ENCODE peak calls at places on chromosome 14, in four cellular contexts. V is astrocyte, C is choroid plexus epithelial cell, D is fibroblast of lung. K is an unnamed sample.

GRCh38 chr14:37618498-37619041 is 23.1 kb downstream of the TTC6 start:
- DNase-seq in V (no peak), C (no peak), D (no peak), K (no peak)

GRCh38 chr14:79602023-79602422 is 609.3 kb downstream of the DIO2 start:
- DNase-seq in V (no peak), C (no peak), D (peak; percentile 9), K (no peak)

GRCh38 chr14:51251486-51251885 is 11.4 kb downstream of the TMX1 start:
- DNase-seq in V (peak; percentile 3), C (no peak), D (no peak), K (no peak)

GRCh38 chr14:90491221-90491867 is 94.5 kb downstream of the CALM1 start:
- DNase-seq in V (peak; percentile 78), C (peak; percentile 88), D (peak; percentile 20), K (peak; percentile 36)

GRCh38 chr14:49220492-49220891 is 365.7 kb downstream of the RPS29 start:
- DNase-seq in V (peak; percentile 4), C (no peak), D (no peak), K (no peak)

GRCh38 chr14:89701079-89702043 is 253.2 kb downstream of the EFCAB11 start:
- DNase-seq in V (peak; percentile 41), C (peak; percentile 74), D (peak; percentile 79), K (peak; percentile 68)

GRCh38 chr14:79417961-79418360 is 793.3 kb downstream of the DIO2 start:
- DNase-seq in V (peak; percentile 33), C (no peak), D (no peak), K (no peak)

GRCh38 chr14:46344327-46344937 is 307.1 kb downstream of the RPL10L start:
- DNase-seq in V (peak; percentile 2), C (peak; percentile 28), D (peak; percentile 3), K (peak; percentile 6)

GRCh38 chr14:59028476-59029202 is 159.8 kb upstream of the DAAM1 start:
- DNase-seq in V (peak; percentile 94), C (peak; percentile 87), D (peak; percentile 96), K (peak; percentile 98)

GRCh38 chr14:77026166-77026929 is 2.2 kb downstream of the IRF2BPL start:
- DNase-seq in V (peak; percentile 39), C (peak; percentile 68), D (peak; percentile 50), K (no peak)

GRCh38 chr14:77372304-77372841 is 4.5 kb downstream of the TMED8 start:
- DNase-seq in V (peak; percentile 82), C (peak; percentile 47), D (peak; percentile 65), K (peak; percentile 62)

GRCh38 chr14:68938515-68939423 is 40.3 kb downstream of the ACTN1 start:
- DNase-seq in V (no peak), C (peak; percentile 59), D (peak; percentile 65), K (no peak)

GRCh38 chr14:68936980-68937379 is 42.1 kb downstream of the ACTN1 start:
- DNase-seq in V (no peak), C (no peak), D (no peak), K (no peak)

GRCh38 chr14:68936476-68936875 is 42.6 kb downstream of the ACTN1 start:
- DNase-seq in V (no peak), C (no peak), D (no peak), K (no peak)

GRCh38 chr14:68939424-68939892 is 39.6 kb downstream of the ACTN1 start:
- DNase-seq in V (no peak), C (no peak), D (no peak), K (no peak)

DNA sequence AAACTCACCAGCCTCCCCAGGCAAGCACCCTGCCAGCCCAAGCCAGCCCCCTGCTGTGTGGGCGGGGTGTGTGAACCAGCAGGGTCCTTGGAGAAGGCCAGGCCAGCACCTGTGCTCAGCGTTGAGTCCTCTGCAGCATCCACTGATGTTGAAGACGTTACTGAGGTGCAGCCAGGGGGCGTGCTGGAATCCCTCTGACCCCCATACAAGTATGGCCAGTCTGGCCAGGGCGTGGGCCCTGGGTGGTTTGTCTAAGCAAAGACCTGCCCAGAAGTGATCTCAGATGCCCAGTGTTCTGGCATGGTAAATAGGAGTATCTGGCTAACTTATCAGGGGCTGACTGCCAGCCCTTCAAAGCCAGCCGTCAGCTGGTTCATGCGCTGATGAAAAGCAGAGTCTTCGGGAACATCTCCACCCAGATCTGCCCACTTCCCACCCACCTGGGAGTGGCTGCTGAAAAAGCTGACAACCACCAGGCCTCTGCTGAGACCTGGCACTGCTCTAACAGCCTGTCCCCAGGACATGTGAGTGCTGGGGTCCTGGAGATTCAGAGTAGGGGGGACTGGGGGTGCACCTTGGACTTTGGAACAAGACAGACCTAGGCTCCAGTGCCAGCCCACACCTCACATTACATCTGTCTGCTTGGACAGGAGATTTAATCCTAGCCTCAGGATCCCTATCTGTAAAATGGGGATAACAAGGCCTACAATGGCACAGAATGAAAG is 41.1 kb downstream of the ACTN1 start:
- DNase-seq in V (no peak), C (no peak), D (peak; percentile 35), K (no peak)
- TF ChIP-seq CTCF in V (no peak), C (peak; percentile 49), D (peak; percentile 18), K (peak; percentile 64)

DNA sequence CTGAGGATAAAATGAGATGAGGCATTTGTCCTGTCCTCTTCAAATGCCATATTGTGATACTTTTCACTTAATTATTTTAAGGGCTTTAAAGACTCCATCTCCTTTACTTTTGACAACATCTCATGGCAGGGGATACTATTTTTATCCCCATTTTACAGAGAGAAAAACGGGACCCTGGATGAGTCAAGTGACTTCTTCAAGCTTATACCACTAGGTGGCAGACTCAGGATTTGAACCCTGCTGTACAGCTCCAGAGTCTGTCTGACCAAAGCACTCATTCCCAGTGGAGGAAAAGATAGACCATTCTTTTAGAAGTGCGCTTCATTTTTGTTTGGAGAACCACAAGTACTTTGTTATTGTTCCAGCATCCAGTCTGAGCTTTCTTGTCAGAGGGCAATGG is 1.7 kb upstream of the SMOC1 start:
- DNase-seq in V (no peak), C (peak; percentile 86), D (peak; percentile 72), K (no peak)
- TF ChIP-seq CTCF in V (peak; percentile 11), C (peak; percentile 79), D (peak; percentile 55), K (peak; percentile 71)

GRCh38 chr14:102282751-102283465 is 22.1 kb downstream of the MOK start:
- DNase-seq in V (no peak), C (no peak), D (no peak), K (no peak)

GRCh38 chr14:102288139-102288538 is 16.8 kb downstream of the MOK start:
- DNase-seq in V (no peak), C (no peak), D (no peak), K (no peak)

GRCh38 chr14:102280376-102280962 is 24.5 kb downstream of the MOK start:
- DNase-seq in V (peak; percentile 100), C (peak; percentile 98), D (peak; percentile 82), K (peak; percentile 97)

GRCh38 chr14:102279688-102280348 is 25.1 kb downstream of the MOK start:
- DNase-seq in V (peak; percentile 100), C (peak; percentile 99), D (peak; percentile 73), K (peak; percentile 97)

DNA sequence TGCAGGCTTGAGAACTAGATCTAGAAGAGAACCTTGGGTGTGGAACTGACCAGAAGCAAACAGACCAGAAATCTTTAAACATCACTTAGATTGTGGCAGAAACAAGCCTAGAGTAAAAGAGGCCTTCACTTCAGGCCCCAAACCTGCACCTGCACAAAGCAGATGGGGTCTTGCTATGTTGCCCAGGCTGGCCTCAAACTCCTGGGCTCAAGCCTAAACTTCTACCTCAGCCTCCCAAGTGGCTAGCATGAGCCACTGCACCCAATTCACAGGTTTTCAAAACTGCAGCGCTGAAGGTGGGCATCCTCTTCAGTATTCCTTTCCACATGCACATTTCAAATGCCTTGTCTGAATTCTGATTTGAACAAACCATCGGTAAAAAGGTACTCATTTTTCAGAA is 19.9 kb downstream of the MOK start:
- DNase-seq in V (no peak), C (no peak), D (no peak), K (no peak)
- TF ChIP-seq CTCF in V (no peak), C (no peak), D (no peak), K (peak; percentile 36)

GRCh38 chr14:68084256-68084655 is 264.7 kb downstream of the RAD51B start:
- DNase-seq in V (no peak), C (peak; percentile 68), D (peak; percentile 49), K (peak; percentile 15)
- TF ChIP-seq CTCF in V (no peak), C (peak; percentile 55), D (peak; percentile 39), K (peak; percentile 62)

GRCh38 chr14:35826218-35826951 is at the start of gene BRMS1L:
- DNase-seq in V (peak; percentile 96), C (peak; percentile 100), D (peak; percentile 99), K (peak; percentile 98)
- TF ChIP-seq CTCF in V (no peak), C (no peak), D (peak; percentile 1), K (no peak)

GRCh38 chr14:106187176-106187670 is 660.8 kb downstream of the TMEM121 start:
- DNase-seq in V (no peak), C (no peak), D (no peak), K (no peak)

GRCh38 chr14:106185837-106186233 is 659.5 kb downstream of the TMEM121 start:
- DNase-seq in V (no peak), C (no peak), D (no peak), K (no peak)
- TF ChIP-seq CTCF in V (no peak), C (no peak), D (no peak), K (no peak)

GRCh38 chr14:53964249-53964648 is 7.6 kb upstream of the BMP4 start:
- DNase-seq in V (peak; percentile 67), C (no peak), D (no peak), K (no peak)

GRCh38 chr14:53967606-53968005 is 11.0 kb upstream of the BMP4 start:
- DNase-seq in V (no peak), C (no peak), D (no peak), K (no peak)

GRCh38 chr14:53968756-53969155 is 12.1 kb upstream of the BMP4 start:
- DNase-seq in V (no peak), C (no peak), D (no peak), K (no peak)

GRCh38 chr14:53962954-53963490 is 6.4 kb upstream of the BMP4 start:
- DNase-seq in V (no peak), C (no peak), D (no peak), K (no peak)

GRCh38 chr14:53963491-53964227 is 7.0 kb upstream of the BMP4 start:
- DNase-seq in V (peak; percentile 31), C (no peak), D (peak; percentile 40), K (no peak)
- TF ChIP-seq CTCF in V (peak; percentile 30), C (peak; percentile 36), D (peak; percentile 42), K (peak; percentile 59)

GRCh38 chr14:23895480-23895879 is 58.1 kb upstream of the DHRS4 start:
- DNase-seq in V (no peak), C (peak; percentile 4), D (no peak), K (no peak)

GRCh38 chr14:23894687-23895419 is 58.7 kb upstream of the DHRS4 start:
- DNase-seq in V (no peak), C (no peak), D (no peak), K (no peak)

DNA sequence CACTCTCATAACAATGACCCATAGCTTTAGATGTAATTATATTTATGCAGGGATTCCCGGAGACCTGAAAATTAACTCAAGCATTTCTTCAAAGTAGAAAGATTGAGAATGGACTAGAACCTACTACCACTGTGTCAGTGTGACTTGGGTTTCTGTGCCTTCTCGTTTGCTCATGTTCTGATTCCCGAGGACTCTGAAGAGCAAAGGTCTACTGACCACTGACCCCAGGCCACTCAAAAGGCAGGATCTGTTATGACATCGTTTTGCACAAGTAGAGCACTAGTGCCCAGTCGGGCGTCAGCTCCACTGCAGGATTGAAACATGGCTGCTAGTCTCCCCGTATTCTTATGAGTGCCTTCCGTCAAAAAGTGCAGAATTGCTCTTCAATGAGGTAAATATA is 53.8 kb upstream of the DHRS4 start:
- DNase-seq in V (no peak), C (no peak), D (no peak), K (no peak)
- TF ChIP-seq CTCF in V (no peak), C (no peak), D (no peak), K (no peak)